ENCODE peak calls at places on chromosomes 11 and 22, in six cellular contexts. J is HEK293T, B is iPS DF 6.9, G is NCI-H774, M is NCI-H2171 treated with DMSO at 0.1 percent for 48 hours, U is OCI-LY7. O is an unnamed sample.

GRCh38 chr22:22673628-22674027 is 29.2 kb downstream of the GGTLC2 start:
- DNase-seq in J (no peak), B (no peak), G (no peak), M (no peak), U (no peak), O (no peak)

GRCh38 chr11:113184498-113184897 is 129.9 kb upstream of the TTC12 start:
- DNase-seq in J (no peak), B (no peak), G (no peak), M (no peak), U (no peak), O (no peak)

GRCh38 chr11:69355346-69355940 is 61.5 kb downstream of the MYEOV start:
- DNase-seq in J (no peak), B (no peak), G (no peak), M (no peak), U (no peak), O (peak)

GRCh38 chr11:69252494-69252845 is 41.5 kb upstream of the MYEOV start:
- DNase-seq in J (no peak), B (no peak), G (no peak), M (no peak), U (no peak), O (no peak)

GRCh38 chr11:129700701-129701100 is 114.9 kb upstream of the TMEM45B start:
- DNase-seq in J (no peak), B (no peak), G (no peak), M (no peak), U (no peak), O (no peak)

GRCh38 chr22:50606126-50606525 is 5.5 kb downstream of the MAPK8IP2 start:
- DNase-seq in J (no peak), B (no peak), G (no peak), M (no peak), U (no peak), O (no peak)

GRCh38 chr22:26526165-26526564 is 13.9 kb upstream of the TFIP11 start:
- DNase-seq in J (no peak), B (no peak), G (no peak), M (no peak), U (no peak), O (no peak)

GRCh38 chr11:63609536-63609935 is 4.7 kb downstream of the PLAAT3 start:
- DNase-seq in J (no peak), B (no peak), G (no peak), M (no peak), U (no peak), O (peak)

GRCh38 chr11:32006799-32007388 is 84.0 kb upstream of the RCN1 start:
- DNase-seq in J (peak), B (peak), G (peak), M (peak), U (peak), O (no peak)

GRCh38 chr22:22478450-22478849 is 30.1 kb downstream of the ZNF280B start:
- DNase-seq in J (no peak), B (no peak), G (no peak), M (no peak), U (no peak), O (no peak)

GRCh38 chr22:40862013-40862412 is at the start of gene DNAJB7:
- DNase-seq in J (no peak), B (no peak), G (no peak), M (no peak), U (no peak), O (no peak)

GRCh38 chr11:76523147-76523546 is 78.3 kb downstream of the EMSY start:
- DNase-seq in J (peak), B (no peak), G (peak), M (no peak), U (no peak), O (no peak)

GRCh38 chr11:38594881-38595280 is 1996.8 kb upstream of the RAG2 start:
- DNase-seq in J (no peak), B (no peak), G (no peak), M (no peak), U (no peak), O (no peak)

GRCh38 chr22:37484115-37485005 is 1.8 kb downstream of the MFNG start:
- DNase-seq in J (no peak), B (no peak), G (no peak), M (peak), U (peak), O (peak)

GRCh38 chr11:27440090-27440489 is 32.5 kb downstream of the LGR4 start:
- DNase-seq in J (no peak), B (no peak), G (no peak), M (peak), U (no peak), O (no peak)

GRCh38 chr11:95891423-95892177 is 32.3 kb downstream of the MTMR2 start:
- DNase-seq in J (no peak), B (no peak), G (no peak), M (no peak), U (no peak), O (no peak)

GRCh38 chr11:133939558-133939957 is 17.2 kb downstream of the IGSF9B start:
- DNase-seq in J (no peak), B (no peak), G (no peak), M (no peak), U (no peak), O (no peak)

GRCh38 chr11:58121101-58121500 is 4.2 kb downstream of the OR9I1 start:
- DNase-seq in J (no peak), B (no peak), G (no peak), M (no peak), U (no peak), O (no peak)

GRCh38 chr11:46238967-46239800 is 38.3 kb upstream of the CREB3L1 start:
- DNase-seq in J (peak), B (peak), G (peak), M (peak), U (peak), O (peak)

GRCh38 chr11:132734217-132734616 is 798.1 kb downstream of the OPCML start:
- DNase-seq in J (no peak), B (no peak), G (no peak), M (no peak), U (no peak), O (no peak)

GRCh38 chr11:119316017-119316728 is 757 bp downstream of the MCAM start:
- DNase-seq in J (no peak), B (no peak), G (no peak), M (peak), U (no peak), O (peak)

GRCh38 chr11:85095239-85095638 is 531.9 kb downstream of the DLG2 start:
- DNase-seq in J (no peak), B (no peak), G (no peak), M (no peak), U (no peak), O (no peak)

GRCh38 chr22:20584029-20584871 is 76.8 kb downstream of the MED15 start:
- DNase-seq in J (no peak), B (no peak), G (no peak), M (no peak), U (no peak), O (no peak)

O was measured in left colon.